ENCODE peak calls at places on chromosomes 7 and 10, in ten cellular contexts. One of them, this sample, is unnamed.

GRCh38 chr10:6574777-6575176 is 5.3 kb downstream of the PRKCQ start:
- DNase-seq in neural progenitor cell: no peak
- DNase-seq in A549: no peak
- DNase-seq in HCT116: no peak
- DNase-seq in hepatocyte: no peak
- DNase-seq in right cardiac atrium: no peak
- DNase-seq in lower lobe of right lung: no peak
- DNase-seq in CD8-positive, alpha-beta T cell: no peak
- DNase-seq in sigmoid colon: no peak
- DNase-seq in mesendoderm: no peak
- DNase-seq in this sample: no peak

GRCh38 chr10:99777918-99778716 is 4.3 kb upstream of the ABCC2 start:
- DNase-seq in neural progenitor cell: peak; percentile 36
- DNase-seq in mesendoderm: peak; percentile 53
- DNase-seq in A549: no peak
- DNase-seq in right cardiac atrium: no peak
- DNase-seq in hepatocyte: peak; percentile 19
- DNase-seq in lower lobe of right lung: no peak
- DNase-seq in CD8-positive, alpha-beta T cell: no peak
- DNase-seq in HCT116: no peak
- DNase-seq in sigmoid colon: no peak
- DNase-seq in this sample: no peak

GRCh38 chr7:39838326-39838725 is 111.7 kb upstream of the CDK13 start:
- DNase-seq in mesendoderm: no peak
- DNase-seq in neural progenitor cell: no peak
- DNase-seq in HCT116: peak; percentile 6
- DNase-seq in sigmoid colon: peak; percentile 76
- DNase-seq in hepatocyte: no peak
- DNase-seq in lower lobe of right lung: no peak
- DNase-seq in A549: no peak
- DNase-seq in right cardiac atrium: no peak
- DNase-seq in CD8-positive, alpha-beta T cell: no peak
- DNase-seq in this sample: peak; percentile 32

GRCh38 chr7:45072131-45073030 is 16.4 kb downstream of the NACAD start:
- DNase-seq in mesendoderm: peak; percentile 37
- DNase-seq in neural progenitor cell: no peak
- DNase-seq in right cardiac atrium: no peak
- DNase-seq in HCT116: no peak
- DNase-seq in lower lobe of right lung: no peak
- DNase-seq in CD8-positive, alpha-beta T cell: no peak
- DNase-seq in A549: no peak
- DNase-seq in sigmoid colon: no peak
- DNase-seq in hepatocyte: no peak
- DNase-seq in this sample: no peak

GRCh38 chr7:23067271-23067670 is 38.3 kb upstream of the KLHL7 start:
- DNase-seq in sigmoid colon: no peak
- DNase-seq in lower lobe of right lung: no peak
- DNase-seq in CD8-positive, alpha-beta T cell: no peak
- DNase-seq in neural progenitor cell: no peak
- DNase-seq in mesendoderm: no peak
- DNase-seq in A549: no peak
- DNase-seq in right cardiac atrium: no peak
- DNase-seq in HCT116: no peak
- DNase-seq in hepatocyte: no peak
- DNase-seq in this sample: no peak

GRCh38 chr7:118195837-118196474 is 12.0 kb downstream of the LSM8 start:
- DNase-seq in mesendoderm: peak; percentile 59
- DNase-seq in sigmoid colon: no peak
- DNase-seq in lower lobe of right lung: no peak
- DNase-seq in right cardiac atrium: no peak
- DNase-seq in hepatocyte: peak; percentile 85
- DNase-seq in A549: peak; percentile 21
- DNase-seq in neural progenitor cell: peak; percentile 79
- DNase-seq in HCT116: peak; percentile 64
- DNase-seq in CD8-positive, alpha-beta T cell: no peak
- DNase-seq in this sample: peak; percentile 83

GRCh38 chr10:90887555-90887954 is 15.8 kb downstream of the RPP30 start:
- DNase-seq in CD8-positive, alpha-beta T cell: no peak
- DNase-seq in sigmoid colon: no peak
- DNase-seq in mesendoderm: no peak
- DNase-seq in neural progenitor cell: no peak
- DNase-seq in A549: no peak
- DNase-seq in hepatocyte: no peak
- DNase-seq in lower lobe of right lung: no peak
- DNase-seq in HCT116: no peak
- DNase-seq in right cardiac atrium: no peak
- DNase-seq in this sample: no peak

GRCh38 chr7:84105582-84105981 is 89.0 kb downstream of the SEMA3A start:
- DNase-seq in right cardiac atrium: no peak
- DNase-seq in CD8-positive, alpha-beta T cell: no peak
- DNase-seq in A549: no peak
- DNase-seq in mesendoderm: no peak
- DNase-seq in neural progenitor cell: no peak
- DNase-seq in sigmoid colon: no peak
- DNase-seq in hepatocyte: no peak
- DNase-seq in lower lobe of right lung: no peak
- DNase-seq in HCT116: no peak
- DNase-seq in this sample: no peak

GRCh38 chr7:87219545-87220025 is at the start of gene TMEM243:
- DNase-seq in neural progenitor cell: peak; percentile 67
- DNase-seq in sigmoid colon: peak; percentile 86
- DNase-seq in hepatocyte: peak; percentile 83
- DNase-seq in HCT116: no peak
- DNase-seq in right cardiac atrium: peak; percentile 84
- DNase-seq in lower lobe of right lung: peak; percentile 93
- DNase-seq in A549: peak; percentile 53
- DNase-seq in CD8-positive, alpha-beta T cell: peak; percentile 87
- DNase-seq in mesendoderm: peak; percentile 71
- DNase-seq in this sample: peak; percentile 79

GRCh38 chr7:25752169-25752568 is 399.8 kb upstream of the NFE2L3 start:
- DNase-seq in hepatocyte: peak; percentile 25
- DNase-seq in CD8-positive, alpha-beta T cell: no peak
- DNase-seq in sigmoid colon: no peak
- DNase-seq in lower lobe of right lung: no peak
- DNase-seq in mesendoderm: no peak
- DNase-seq in HCT116: no peak
- DNase-seq in neural progenitor cell: no peak
- DNase-seq in right cardiac atrium: no peak
- DNase-seq in A549: no peak
- DNase-seq in this sample: no peak

GRCh38 chr7:122487131-122487530 is 182.6 kb upstream of the FEZF1 start:
- DNase-seq in hepatocyte: no peak
- DNase-seq in neural progenitor cell: no peak
- DNase-seq in CD8-positive, alpha-beta T cell: no peak
- DNase-seq in right cardiac atrium: no peak
- DNase-seq in sigmoid colon: no peak
- DNase-seq in HCT116: no peak
- DNase-seq in lower lobe of right lung: no peak
- DNase-seq in A549: no peak
- DNase-seq in mesendoderm: no peak
- DNase-seq in this sample: no peak

GRCh38 chr7:55249332-55249731 is 115.8 kb upstream of the LANCL2 start:
- DNase-seq in sigmoid colon: no peak
- DNase-seq in hepatocyte: peak; percentile 32
- DNase-seq in neural progenitor cell: no peak
- DNase-seq in lower lobe of right lung: no peak
- DNase-seq in A549: no peak
- DNase-seq in right cardiac atrium: no peak
- DNase-seq in CD8-positive, alpha-beta T cell: no peak
- DNase-seq in HCT116: no peak
- DNase-seq in mesendoderm: peak; percentile 35
- DNase-seq in this sample: no peak
- H3K27ac ChIP-seq in sigmoid colon: no peak overlapping the region
- H3K27ac ChIP-seq in hepatocyte: no peak overlapping the region
- H3K27ac ChIP-seq in neural progenitor cell: no peak overlapping the region
- H3K27ac ChIP-seq in lower lobe of right lung: no peak overlapping the region
- H3K27ac ChIP-seq in A549: no peak overlapping the region
- H3K27ac ChIP-seq in right cardiac atrium: no peak overlapping the region
- H3K27ac ChIP-seq in CD8-positive, alpha-beta T cell: no peak overlapping the region
- H3K27ac ChIP-seq in HCT116: no peak overlapping the region
- H3K27ac ChIP-seq in mesendoderm: no peak overlapping the region
- H3K27ac ChIP-seq in this sample: no peak overlapping the region

GRCh38 chr10:21173433-21173963 is 276.4 kb upstream of the NEBL start:
- DNase-seq in right cardiac atrium: no peak
- DNase-seq in hepatocyte: peak; percentile 14
- DNase-seq in sigmoid colon: no peak
- DNase-seq in A549: no peak
- DNase-seq in neural progenitor cell: peak; percentile 58
- DNase-seq in mesendoderm: peak; percentile 28
- DNase-seq in HCT116: no peak
- DNase-seq in CD8-positive, alpha-beta T cell: no peak
- DNase-seq in lower lobe of right lung: peak; percentile 54
- DNase-seq in this sample: peak; percentile 40

GRCh38 chr10:21173964-21174669 is 277.0 kb upstream of the NEBL start:
- DNase-seq in right cardiac atrium: peak; percentile 29
- DNase-seq in neural progenitor cell: peak; percentile 69
- DNase-seq in CD8-positive, alpha-beta T cell: no peak
- DNase-seq in hepatocyte: peak; percentile 85
- DNase-seq in sigmoid colon: no peak
- DNase-seq in lower lobe of right lung: peak; percentile 92
- DNase-seq in A549: peak; percentile 66
- DNase-seq in HCT116: peak; percentile 63
- DNase-seq in mesendoderm: peak; percentile 77
- DNase-seq in this sample: peak; percentile 90

GRCh38 chr10:21174670-21175495 is 277.8 kb upstream of the NEBL start:
- DNase-seq in right cardiac atrium: no peak
- DNase-seq in mesendoderm: peak; percentile 76
- DNase-seq in A549: no peak
- DNase-seq in neural progenitor cell: peak; percentile 78
- DNase-seq in HCT116: peak; percentile 48
- DNase-seq in CD8-positive, alpha-beta T cell: no peak
- DNase-seq in hepatocyte: no peak
- DNase-seq in lower lobe of right lung: no peak
- DNase-seq in sigmoid colon: no peak
- DNase-seq in this sample: peak; percentile 18

GRCh38 chr10:21175797-21176196 is 278.7 kb upstream of the NEBL start:
- DNase-seq in right cardiac atrium: no peak
- DNase-seq in A549: no peak
- DNase-seq in mesendoderm: no peak
- DNase-seq in CD8-positive, alpha-beta T cell: no peak
- DNase-seq in neural progenitor cell: no peak
- DNase-seq in hepatocyte: no peak
- DNase-seq in sigmoid colon: no peak
- DNase-seq in HCT116: no peak
- DNase-seq in lower lobe of right lung: no peak
- DNase-seq in this sample: no peak

GRCh38 chr10:21176934-21177480 is 279.9 kb upstream of the NEBL start:
- DNase-seq in sigmoid colon: no peak
- DNase-seq in A549: no peak
- DNase-seq in lower lobe of right lung: no peak
- DNase-seq in CD8-positive, alpha-beta T cell: no peak
- DNase-seq in HCT116: no peak
- DNase-seq in hepatocyte: no peak
- DNase-seq in mesendoderm: no peak
- DNase-seq in neural progenitor cell: no peak
- DNase-seq in right cardiac atrium: no peak
- DNase-seq in this sample: no peak
- H3K27ac ChIP-seq in sigmoid colon: no peak overlapping the region
- H3K27ac ChIP-seq in A549: no peak overlapping the region
- H3K27ac ChIP-seq in lower lobe of right lung: no peak overlapping the region
- H3K27ac ChIP-seq in CD8-positive, alpha-beta T cell: no peak overlapping the region
- H3K27ac ChIP-seq in HCT116: no peak overlapping the region
- H3K27ac ChIP-seq in hepatocyte: no peak overlapping the region
- H3K27ac ChIP-seq in mesendoderm: no peak overlapping the region
- H3K27ac ChIP-seq in neural progenitor cell: no peak overlapping the region
- H3K27ac ChIP-seq in right cardiac atrium: no peak overlapping the region
- H3K27ac ChIP-seq in this sample: no peak overlapping the region

GRCh38 chr7:30162622-30163124 is 27.9 kb downstream of the MTURN start:
- DNase-seq in neural progenitor cell: peak; percentile 61
- DNase-seq in sigmoid colon: no peak
- DNase-seq in CD8-positive, alpha-beta T cell: no peak
- DNase-seq in lower lobe of right lung: no peak
- DNase-seq in HCT116: no peak
- DNase-seq in A549: peak; percentile 28
- DNase-seq in hepatocyte: no peak
- DNase-seq in mesendoderm: no peak
- DNase-seq in right cardiac atrium: no peak
- DNase-seq in this sample: no peak

GRCh38 chr7:30159153-30159552 is 24.4 kb downstream of the MTURN start:
- DNase-seq in lower lobe of right lung: no peak
- DNase-seq in A549: no peak
- DNase-seq in HCT116: no peak
- DNase-seq in neural progenitor cell: no peak
- DNase-seq in sigmoid colon: no peak
- DNase-seq in right cardiac atrium: no peak
- DNase-seq in CD8-positive, alpha-beta T cell: no peak
- DNase-seq in mesendoderm: no peak
- DNase-seq in hepatocyte: no peak
- DNase-seq in this sample: no peak

GRCh38 chr7:30162133-30162532 is 27.3 kb downstream of the MTURN start:
- DNase-seq in hepatocyte: no peak
- DNase-seq in lower lobe of right lung: no peak
- DNase-seq in neural progenitor cell: no peak
- DNase-seq in mesendoderm: no peak
- DNase-seq in CD8-positive, alpha-beta T cell: no peak
- DNase-seq in sigmoid colon: no peak
- DNase-seq in right cardiac atrium: no peak
- DNase-seq in A549: no peak
- DNase-seq in HCT116: no peak
- DNase-seq in this sample: no peak

GRCh38 chr7:30159698-30160143 is 24.9 kb downstream of the MTURN start:
- DNase-seq in CD8-positive, alpha-beta T cell: no peak
- DNase-seq in neural progenitor cell: no peak
- DNase-seq in HCT116: no peak
- DNase-seq in mesendoderm: peak; percentile 49
- DNase-seq in right cardiac atrium: no peak
- DNase-seq in hepatocyte: peak; percentile 30
- DNase-seq in lower lobe of right lung: peak; percentile 80
- DNase-seq in sigmoid colon: no peak
- DNase-seq in A549: no peak
- DNase-seq in this sample: peak; percentile 61

GRCh38 chr7:30160329-30160728 is 25.5 kb downstream of the MTURN start:
- DNase-seq in sigmoid colon: no peak
- DNase-seq in HCT116: no peak
- DNase-seq in lower lobe of right lung: no peak
- DNase-seq in right cardiac atrium: no peak
- DNase-seq in A549: no peak
- DNase-seq in mesendoderm: no peak
- DNase-seq in neural progenitor cell: no peak
- DNase-seq in hepatocyte: no peak
- DNase-seq in CD8-positive, alpha-beta T cell: no peak
- DNase-seq in this sample: no peak
- H3K27ac ChIP-seq in sigmoid colon: no peak overlapping the region
- H3K27ac ChIP-seq in HCT116: no peak overlapping the region
- H3K27ac ChIP-seq in lower lobe of right lung: no peak overlapping the region
- H3K27ac ChIP-seq in right cardiac atrium: no peak overlapping the region
- H3K27ac ChIP-seq in A549: no peak overlapping the region
- H3K27ac ChIP-seq in mesendoderm: no peak overlapping the region
- H3K27ac ChIP-seq in neural progenitor cell: no peak overlapping the region
- H3K27ac ChIP-seq in hepatocyte: no peak overlapping the region
- H3K27ac ChIP-seq in CD8-positive, alpha-beta T cell: no peak overlapping the region
- H3K27ac ChIP-seq in this sample: no peak overlapping the region

DNA sequence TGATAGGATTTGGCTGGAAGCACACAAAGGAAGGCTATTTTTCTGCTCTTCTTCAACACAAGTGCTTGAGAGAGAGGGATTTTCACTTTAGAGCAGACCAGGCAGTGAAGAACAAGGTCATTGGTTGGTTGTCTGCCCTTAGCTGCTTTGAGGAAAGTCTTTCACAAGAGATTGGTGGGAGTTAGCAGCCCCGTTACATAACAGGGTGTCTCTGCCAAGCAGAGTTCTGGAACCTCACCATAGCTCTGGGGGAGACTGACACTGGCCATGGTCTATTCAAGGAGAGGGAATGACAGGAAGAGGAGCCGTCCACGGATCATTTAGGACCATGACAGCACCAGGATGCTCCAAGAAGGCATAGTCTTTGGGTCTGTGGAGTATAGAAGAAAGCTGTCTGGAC is 150.2 kb downstream of the CAMK1D start:
- DNase-seq in lower lobe of right lung: no peak
- DNase-seq in neural progenitor cell: no peak
- DNase-seq in sigmoid colon: peak; percentile 80
- DNase-seq in A549: no peak
- DNase-seq in HCT116: no peak
- DNase-seq in mesendoderm: no peak
- DNase-seq in hepatocyte: no peak
- DNase-seq in right cardiac atrium: peak; percentile 35
- DNase-seq in CD8-positive, alpha-beta T cell: no peak
- DNase-seq in this sample: peak; percentile 18
- H3K27ac ChIP-seq in lower lobe of right lung: no peak overlapping the region
- H3K27ac ChIP-seq in neural progenitor cell: no peak overlapping the region
- H3K27ac ChIP-seq in sigmoid colon: no peak overlapping the region
- H3K27ac ChIP-seq in A549: no peak overlapping the region
- H3K27ac ChIP-seq in HCT116: no peak overlapping the region
- H3K27ac ChIP-seq in mesendoderm: no peak overlapping the region
- H3K27ac ChIP-seq in hepatocyte: no peak overlapping the region
- H3K27ac ChIP-seq in right cardiac atrium: no peak overlapping the region
- H3K27ac ChIP-seq in CD8-positive, alpha-beta T cell: no peak overlapping the region
- H3K27ac ChIP-seq in this sample: no peak overlapping the region

This sample was measured in body of pancreas.